ENCODE peak calls at places on chromosomes 6 and 20, in six cellular contexts. Z, J, W, M, B and H are unnamed samples.

GRCh38 chr6:12136905-12137304 is 124.8 kb downstream of the HIVEP1 start:
- DNase-seq in Z (no peak), J (peak), W (no peak), M (no peak), B (peak), H (no peak)

GRCh38 chr6:122014961-122015360 is 384.5 kb upstream of the HSF2 start:
- DNase-seq in Z (no peak), J (peak), W (peak), M (no peak), B (no peak), H (no peak)

GRCh38 chr6:24484657-24485318 is 4.6 kb downstream of the GPLD1 start:
- DNase-seq in Z (no peak), J (no peak), W (no peak), M (no peak), B (no peak), H (no peak)

GRCh38 chr6:157579467-157580031 is 198.6 kb downstream of the ZDHHC14 start:
- DNase-seq in Z (no peak), J (no peak), W (no peak), M (no peak), B (no peak), H (no peak)

GRCh38 chr6:158461954-158462353 is 97.9 kb upstream of the TMEM181 start:
- DNase-seq in Z (no peak), J (no peak), W (no peak), M (no peak), B (no peak), H (no peak)

GRCh38 chr20:48382304-48382703 is 445.5 kb downstream of the PREX1 start:
- DNase-seq in Z (no peak), J (no peak), W (no peak), M (no peak), B (no peak), H (no peak)

GRCh38 chr6:150195996-150196417 is 53.2 kb downstream of the PPP1R14C start:
- DNase-seq in Z (no peak), J (no peak), W (no peak), M (no peak), B (no peak), H (no peak)

GRCh38 chr20:45779011-45779915 is 12.4 kb downstream of the WFDC3 start:
- DNase-seq in Z (no peak), J (peak), W (peak), M (no peak), B (peak), H (no peak)

GRCh38 chr6:20444786-20445271 is 43.1 kb downstream of the E2F3 start:
- DNase-seq in Z (no peak), J (no peak), W (no peak), M (no peak), B (peak), H (no peak)

GRCh38 chr6:36914227-36914794 is 28.6 kb downstream of the C6orf89 start:
- DNase-seq in Z (no peak), J (no peak), W (no peak), M (no peak), B (peak), H (no peak)

GRCh38 chr6:108587258-108588059 is 26.7 kb downstream of the FOXO3 start:
- DNase-seq in Z (no peak), J (peak), W (no peak), M (no peak), B (peak), H (no peak)

GRCh38 chr20:31475472-31476312 is 604 bp downstream of the REM1 start:
- DNase-seq in Z (no peak), J (no peak), W (no peak), M (no peak), B (no peak), H (no peak)

GRCh38 chr6:54579011-54579410 is 267.6 kb upstream of the FAM83B start:
- DNase-seq in Z (no peak), J (no peak), W (no peak), M (no peak), B (no peak), H (no peak)

GRCh38 chr20:2900845-2901592 is 27.7 kb downstream of the PTPRA start:
- DNase-seq in Z (no peak), J (no peak), W (no peak), M (no peak), B (no peak), H (no peak)

GRCh38 chr6:152981989-152982767 is 663 bp downstream of the FBXO5 start:
- DNase-seq in Z (no peak), J (no peak), W (no peak), M (peak), B (no peak), H (no peak)

GRCh38 chr6:19415605-19416326 is 421.4 kb upstream of the ID4 start:
- DNase-seq in Z (no peak), J (peak), W (no peak), M (no peak), B (peak), H (no peak)

GRCh38 chr6:10991115-10991514 is 53.0 kb downstream of the ELOVL2 start:
- DNase-seq in Z (no peak), J (no peak), W (no peak), M (no peak), B (no peak), H (no peak)

GRCh38 chr20:31573555-31574295 is 31.4 kb upstream of the ID1 start:
- DNase-seq in Z (no peak), J (no peak), W (no peak), M (no peak), B (peak), H (no peak)

GRCh38 chr20:62484478-62484877 is 8.7 kb upstream of the GATA5 start:
- DNase-seq in Z (no peak), J (no peak), W (no peak), M (no peak), B (no peak), H (no peak)

GRCh38 chr20:53773792-53774371 is 180.2 kb upstream of the ZNF217 start:
- DNase-seq in Z (no peak), J (peak), W (peak), M (no peak), B (peak), H (no peak)

GRCh38 chr6:18115356-18115755 is 7.1 kb downstream of the NHLRC1 start:
- DNase-seq in Z (no peak), J (no peak), W (no peak), M (no peak), B (no peak), H (no peak)

GRCh38 chr20:44481719-44482416 is 6.2 kb downstream of the TTPAL start:
- DNase-seq in Z (no peak), J (no peak), W (no peak), M (no peak), B (no peak), H (no peak)

DNA sequence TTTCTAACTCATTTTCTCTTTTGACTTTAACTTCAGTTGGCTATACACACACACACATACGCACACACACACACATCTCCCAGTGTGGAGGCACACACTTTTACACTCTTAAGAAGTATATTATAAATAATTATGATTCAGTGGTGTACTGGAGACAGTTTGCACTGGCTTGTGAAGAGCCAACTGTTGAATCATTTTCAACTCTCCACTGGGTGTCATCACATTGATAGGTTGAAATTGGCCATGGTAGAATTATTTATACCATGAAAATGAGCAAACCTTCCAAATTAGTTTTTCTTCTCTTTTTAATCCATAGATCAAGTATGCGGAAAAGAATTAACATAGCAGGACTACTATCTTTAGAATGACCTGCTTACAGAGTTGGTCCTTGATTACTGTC is 407.1 kb downstream of the BMP2 start:
- DNase-seq in Z (no peak), J (no peak), W (no peak), M (no peak), B (no peak), H (no peak)
- TF ChIP-seq CTCF in Z (no peak), J (no peak), W (no peak), M (no peak), B (no peak), H (no peak)

DNA sequence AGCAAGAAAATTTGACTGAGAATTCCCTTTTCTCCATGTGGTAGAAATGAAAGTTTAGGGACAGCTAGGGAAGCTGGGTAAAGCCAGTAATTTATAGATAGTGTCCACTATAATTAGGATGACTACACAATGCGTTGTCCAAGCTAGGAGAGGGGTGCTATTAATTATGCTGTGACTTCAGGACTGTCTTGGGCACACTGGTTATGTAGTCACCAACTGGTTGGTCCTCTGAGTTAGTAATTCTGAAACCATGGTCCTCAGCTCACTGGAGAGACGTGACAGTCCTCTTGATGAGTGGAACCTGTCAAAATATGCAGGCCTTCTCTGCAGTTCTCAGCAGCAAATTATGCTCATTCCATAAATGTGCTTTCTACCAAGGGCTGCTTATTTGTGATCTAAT is 94.6 kb upstream of the ENPP5 start:
- DNase-seq in Z (no peak), J (no peak), W (no peak), M (no peak), B (no peak), H (no peak)
- TF ChIP-seq CTCF in Z (no peak), J (no peak), W (no peak), M (no peak), B (no peak), H (no peak)

GRCh38 chr20:40728470-40728869 is 39.4 kb upstream of the MAFB start:
- DNase-seq in Z (no peak), J (no peak), W (no peak), M (no peak), B (no peak), H (no peak)
- TF ChIP-seq CTCF in Z (no peak), J (peak), W (no peak), M (peak), B (peak), H (no peak)

DNA sequence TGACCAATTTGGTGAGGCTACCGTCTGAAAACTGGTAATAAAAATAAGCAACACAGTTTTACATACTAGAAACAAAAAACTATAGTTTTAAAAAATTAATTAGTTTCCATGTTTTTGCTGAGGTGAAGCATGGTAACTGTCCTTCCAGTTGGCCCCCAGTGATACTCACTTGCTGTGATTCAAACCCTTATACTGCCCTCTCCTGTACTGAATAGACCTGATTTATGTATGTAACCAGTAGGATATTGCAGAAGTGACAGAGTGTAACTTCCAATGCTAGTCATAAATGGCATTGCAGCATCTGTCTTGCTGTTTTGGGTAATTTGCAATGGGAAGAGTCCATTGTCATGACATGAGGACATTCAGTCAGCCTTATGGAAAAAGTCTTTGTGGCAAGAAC is 8.8 kb upstream of the CHD6 start:
- DNase-seq in Z (no peak), J (no peak), W (no peak), M (no peak), B (no peak), H (no peak)
- TF ChIP-seq CTCF in Z (no peak), J (no peak), W (no peak), M (no peak), B (no peak), H (no peak)

DNA sequence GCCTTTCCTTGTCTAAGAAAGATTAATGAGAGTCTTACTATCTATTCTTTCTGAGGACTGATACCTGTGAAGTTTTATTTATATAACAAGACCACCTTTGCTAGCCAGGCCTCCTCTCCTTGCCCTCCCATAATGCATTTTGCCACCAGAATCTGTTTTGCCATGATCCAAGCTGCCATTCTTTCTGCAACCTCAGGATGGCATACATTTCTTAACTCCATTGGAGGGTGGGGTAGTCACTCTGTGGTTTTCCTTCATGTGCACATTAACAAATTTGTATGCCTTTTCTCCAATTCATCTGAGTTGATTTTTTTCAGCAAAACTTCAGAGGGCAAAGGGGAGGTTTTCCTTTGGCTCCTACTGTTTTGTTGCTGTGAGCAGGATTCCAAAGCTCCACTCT is 26.4 kb upstream of the ENPP4 start:
- DNase-seq in Z (no peak), J (no peak), W (no peak), M (no peak), B (no peak), H (no peak)
- TF ChIP-seq CTCF in Z (no peak), J (no peak), W (no peak), M (no peak), B (no peak), H (no peak)

GRCh38 chr20:56628873-56629463 is at the start of gene TFAP2C:
- DNase-seq in Z (no peak), J (peak), W (no peak), M (peak), B (peak), H (no peak)

GRCh38 chr20:56630506-56631317 is 1.6 kb downstream of the TFAP2C start:
- DNase-seq in Z (no peak), J (peak), W (no peak), M (peak), B (no peak), H (no peak)

GRCh38 chr20:56629464-56630085 is 469 bp downstream of the TFAP2C start:
- DNase-seq in Z (no peak), J (no peak), W (no peak), M (peak), B (no peak), H (no peak)

GRCh38 chr20:56631318-56631989 is 2.3 kb downstream of the TFAP2C start:
- DNase-seq in Z (no peak), J (no peak), W (no peak), M (peak), B (peak), H (no peak)

DNA sequence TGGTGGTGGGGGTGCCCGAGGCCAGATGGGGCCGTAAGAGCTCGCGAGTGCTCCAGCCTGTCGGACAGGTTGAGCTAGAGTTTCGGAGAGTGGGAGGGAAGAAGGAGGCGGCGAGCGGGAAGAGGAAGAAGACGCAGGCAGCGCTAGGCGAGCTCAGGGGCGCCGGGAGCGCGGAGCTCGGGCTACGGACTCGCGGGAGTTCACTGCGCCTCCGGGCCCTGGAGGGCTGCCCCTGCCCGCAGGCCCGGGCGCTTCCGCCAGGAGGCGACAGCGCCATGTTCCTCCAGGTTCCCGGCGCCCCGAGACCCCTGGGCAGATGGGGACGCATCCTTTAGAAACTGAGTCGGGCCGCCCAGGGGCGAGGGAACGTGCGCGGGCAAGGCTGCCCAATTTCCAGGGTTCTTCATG is 984 bp downstream of the TFAP2C start:
- DNase-seq in Z (no peak), J (peak), W (peak), M (peak), B (peak), H (no peak)
- TF ChIP-seq CTCF in Z (peak), J (peak), W (peak), M (peak), B (peak), H (peak)

DNA sequence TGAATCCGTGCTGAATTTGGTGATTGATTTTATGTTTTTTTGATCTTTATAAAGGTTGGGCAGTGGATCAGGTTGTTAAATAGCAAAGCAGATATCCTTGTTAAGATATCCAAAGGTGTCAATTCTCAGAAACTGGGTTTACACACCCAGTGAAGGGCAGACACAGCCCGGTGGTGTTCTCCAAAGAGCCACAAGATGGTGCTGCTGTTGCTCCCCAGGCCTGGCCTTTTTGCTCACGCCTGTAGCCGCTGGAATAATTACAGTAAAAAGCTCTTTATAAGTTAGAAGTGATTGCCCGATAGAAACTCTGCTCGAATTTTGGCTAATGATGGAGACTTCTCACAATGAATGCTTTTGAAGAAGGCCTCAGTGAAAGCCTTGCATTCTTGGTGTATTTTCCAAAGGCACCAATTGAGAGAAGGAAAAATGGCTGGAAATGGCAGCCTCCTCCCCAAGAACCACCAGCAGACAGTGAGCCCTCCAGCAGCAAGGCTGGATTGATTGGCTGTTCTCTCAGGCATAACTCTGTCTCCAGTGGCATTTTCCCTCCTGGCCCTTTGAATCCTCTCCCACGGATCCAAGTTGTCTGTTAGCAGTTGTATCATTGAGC is 120.5 kb upstream of the CHD6 start:
- DNase-seq in Z (no peak), J (peak), W (no peak), M (peak), B (peak), H (no peak)
- TF ChIP-seq CTCF in Z (peak), J (peak), W (peak), M (peak), B (peak), H (peak)

GRCh38 chr20:50731055-50731929 is at the start of gene PARD6B:
- DNase-seq in Z (peak), J (peak), W (peak), M (peak), B (peak), H (peak)
- TF ChIP-seq CTCF in Z (peak), J (no peak), W (no peak), M (no peak), B (no peak), H (no peak)